ENCODE peak calls at places on chromosomes 7 and 10, in seven cellular contexts. I is hepatocyte; R is ovary; S is OCI-LY7; E is cardiac muscle cell; H is CD8-positive, alpha-beta T cell; B is tibial nerve. Q is an unnamed sample.
A peak's percentile ranks its signal among the peaks of the same experiment; 100 is the strongest.

GRCh38 chr7:140035400-140036223 is 27.1 kb downstream of the PARP12 start:
- DNase-seq in I (no peak), R (no peak), S (no peak), E (no peak), H (no peak), B (no peak), Q (no peak)

GRCh38 chr7:2195403-2196246 is 37.1 kb downstream of the MAD1L1 start:
- DNase-seq in I (no peak), R (no peak), S (no peak), E (no peak), H (no peak), B (no peak), Q (no peak)

GRCh38 chr10:23358357-23358756 is 13.8 kb upstream of the C10orf67 start:
- DNase-seq in I (no peak), R (no peak), S (no peak), E (peak; percentile 7), H (no peak), B (no peak), Q (no peak)

GRCh38 chr7:136452948-136453347 is 415.5 kb upstream of the CHRM2 start:
- DNase-seq in I (no peak), R (no peak), S (no peak), E (no peak), H (no peak), B (no peak), Q (no peak)

GRCh38 chr7:138387755-138388475 is 72.1 kb upstream of the TRIM24 start:
- DNase-seq in I (no peak), R (no peak), S (no peak), E (no peak), H (no peak), B (no peak), Q (no peak)

GRCh38 chr10:119442758-119443060 is 99.8 kb downstream of the RGS10 start:
- DNase-seq in I (no peak), R (no peak), S (no peak), E (no peak), H (no peak), B (no peak), Q (no peak)

GRCh38 chr7:156932006-156932405 is 17.5 kb upstream of the NOM1 start:
- DNase-seq in I (no peak), R (no peak), S (no peak), E (no peak), H (no peak), B (no peak), Q (peak; percentile 29)

GRCh38 chr7:380724-381210 is 90.8 kb downstream of the FOXL3 start:
- DNase-seq in I (no peak), R (no peak), S (no peak), E (no peak), H (no peak), B (no peak), Q (no peak)

GRCh38 chr7:133957860-133958259 is 169.3 kb upstream of the LRGUK start:
- DNase-seq in I (no peak), R (no peak), S (no peak), E (no peak), H (no peak), B (no peak), Q (no peak)

DNA sequence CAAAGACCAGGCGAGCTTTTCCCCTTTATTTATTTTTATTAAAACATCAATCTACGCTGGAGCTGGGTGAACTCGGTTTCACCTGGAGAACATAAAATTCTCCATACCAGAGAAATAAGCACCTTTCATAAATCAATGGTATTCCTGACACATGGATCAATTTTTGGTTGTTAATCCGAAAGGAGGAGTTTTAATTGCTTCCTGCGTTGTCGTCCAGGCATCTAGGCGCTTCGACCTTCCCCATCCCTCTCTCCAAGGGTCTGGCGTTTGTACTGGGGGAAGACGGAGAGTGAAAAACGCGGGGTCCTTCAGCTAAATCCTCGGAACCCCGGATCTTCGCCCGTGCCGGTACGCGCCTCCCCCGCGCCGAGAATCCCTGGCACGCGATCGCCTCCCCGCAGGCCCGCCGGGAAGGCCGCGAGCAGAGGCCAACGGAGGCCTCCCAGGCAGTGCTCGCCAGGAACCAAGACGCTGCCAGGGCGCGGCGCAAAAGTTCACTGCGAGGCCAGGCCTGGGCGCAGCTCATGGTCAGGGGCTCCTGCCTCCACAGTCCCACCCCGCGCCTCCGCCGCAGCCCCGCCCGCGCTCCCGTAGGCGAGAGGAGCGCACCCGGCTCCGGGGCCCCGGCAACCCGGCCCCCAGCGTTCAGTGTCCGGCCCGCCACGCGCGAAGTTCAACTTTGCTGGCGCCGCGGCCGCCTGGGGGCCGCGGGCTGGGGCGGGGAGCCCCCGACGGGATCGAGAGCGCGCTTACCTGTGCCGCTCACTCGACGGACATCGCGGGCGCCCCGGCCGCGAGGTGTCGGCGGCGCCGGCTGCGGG is 8.3 kb upstream of the EBF3 start:
- DNase-seq in I (peak; percentile 38), R (no peak), S (no peak), E (peak; percentile 35), H (no peak), B (no peak), Q (no peak)
- H3K4me3 ChIP-seq in I (no peak overlapping the region), R (no peak overlapping the region), S (no peak overlapping the region), E (peak overlapping the region; percentile 19), H (no peak overlapping the region), B (peak overlapping the region; percentile 6), Q (no peak overlapping the region)

DNA sequence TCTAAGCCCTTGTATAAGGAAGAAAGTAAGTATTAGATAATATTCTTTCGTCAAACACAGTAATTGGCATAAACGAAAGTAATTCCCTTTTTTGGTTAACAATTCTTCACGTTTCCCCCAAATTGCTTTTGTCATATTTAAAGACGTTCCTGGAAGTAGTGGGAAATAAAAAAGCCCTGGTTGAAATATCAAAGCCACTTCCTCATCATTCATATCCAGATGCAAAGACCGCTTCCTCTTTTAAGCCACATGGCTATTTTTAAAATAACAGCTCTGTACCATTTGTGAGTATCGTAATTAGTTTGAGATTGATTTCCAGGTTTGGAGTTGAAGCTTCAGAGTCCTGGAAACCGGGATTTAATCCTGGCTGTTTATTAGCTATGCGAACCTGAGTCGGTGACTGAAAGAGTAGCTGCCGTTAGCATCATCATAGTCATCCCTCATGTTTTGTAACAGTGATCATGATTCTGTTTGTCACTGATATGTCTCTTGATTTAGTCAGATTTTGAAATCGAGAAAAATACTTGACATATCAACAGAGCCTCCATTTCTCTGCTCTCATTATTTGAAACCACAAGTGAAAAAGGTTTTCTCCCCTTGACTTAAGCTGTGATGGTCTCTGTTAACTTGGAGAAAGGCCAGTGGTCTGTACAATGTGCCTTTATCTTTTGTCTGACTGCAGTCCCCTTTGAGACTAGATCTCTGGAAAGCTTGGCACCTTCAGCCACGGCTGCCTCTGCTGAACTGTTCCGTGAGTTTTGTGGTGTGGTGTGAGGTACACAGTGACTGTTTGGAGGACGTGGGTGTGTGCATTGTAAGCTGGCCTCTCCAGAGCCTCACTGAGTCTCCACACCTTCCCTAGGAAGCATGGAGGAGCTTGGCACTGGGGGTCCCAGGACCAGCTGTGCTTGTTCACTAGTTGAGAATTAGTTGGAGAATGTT is 18.1 kb downstream of the OPTN start:
- DNase-seq in I (no peak), R (no peak), S (peak; percentile 18), E (no peak), H (no peak), B (no peak), Q (no peak)
- H3K36me3 ChIP-seq in I (no peaks in the 10 kb centered on the region), R (no peaks in the 10 kb centered on the region), S (no peaks in the 10 kb centered on the region), E (peaks cover 6% of the 10 kb centered on the region), H (peaks cover 43% of the 10 kb centered on the region), B (no peaks in the 10 kb centered on the region), Q (no peaks in the 10 kb centered on the region)

GRCh38 chr10:515674-516073 is 173.8 kb downstream of the DIP2C start:
- DNase-seq in I (no peak), R (no peak), S (peak; percentile 91), E (no peak), H (no peak), B (no peak), Q (no peak)

GRCh38 chr10:513393-513792 is 176.1 kb downstream of the DIP2C start:
- DNase-seq in I (no peak), R (no peak), S (peak; percentile 65), E (no peak), H (no peak), B (no peak), Q (peak; percentile 74)

GRCh38 chr10:516766-517165 is 172.7 kb downstream of the DIP2C start:
- DNase-seq in I (no peak), R (no peak), S (no peak), E (no peak), H (no peak), B (no peak), Q (peak; percentile 19)

GRCh38 chr10:511849-512191 is 177.6 kb downstream of the DIP2C start:
- DNase-seq in I (no peak), R (no peak), S (peak; percentile 53), E (peak; percentile 70), H (no peak), B (no peak), Q (no peak)

GRCh38 chr10:514137-514671 is 175.3 kb downstream of the DIP2C start:
- DNase-seq in I (no peak), R (no peak), S (peak; percentile 89), E (no peak), H (no peak), B (no peak), Q (no peak)
- H3K4me1 ChIP-seq in I (peaks cover 9% of the 10 kb centered on the region), R (peaks cover 13% of the 10 kb centered on the region), S (peaks cover 81% of the 10 kb centered on the region), E (peaks cover 22% of the 10 kb centered on the region), H (peaks cover 11% of the 10 kb centered on the region), B (no peaks in the 10 kb centered on the region), Q (peaks cover 34% of the 10 kb centered on the region)

GRCh38 chr7:154872811-154873570 is 129.9 kb downstream of the PAXIP1 start:
- DNase-seq in I (no peak), R (no peak), S (no peak), E (no peak), H (no peak), B (no peak), Q (peak; percentile 33)
- H3K4me3 ChIP-seq in I (no peak overlapping the region), R (no peak overlapping the region), S (no peak overlapping the region), E (no peak overlapping the region), H (no peak overlapping the region), B (no peak overlapping the region), Q (no peak overlapping the region)